ENCODE peak calls at places on chromosomes 4 and X, in seven cellular contexts. G, Z, V, E, X, U and J are unnamed samples.
A peak's percentile ranks its signal among the peaks of the same experiment; 100 is the strongest.

GRCh38 chr4:122855491-122855890 is 28.9 kb downstream of the FGF2 start:
- DNase-seq in X (no peak), E (no peak), U (no peak), G (no peak), Z (peak; percentile 8), V (no peak), J (no peak)

GRCh38 chr4:18342847-18343246 is 321.3 kb upstream of the LCORL start:
- DNase-seq in E (no peak), G (no peak), U (no peak), Z (no peak), X (no peak), V (no peak), J (no peak)

GRCh38 chr4:107069049-107069448 is 32.9 kb upstream of the DKK2 start:
- DNase-seq in G (no peak), E (no peak), V (no peak), U (no peak), Z (no peak), X (no peak), J (no peak)

GRCh38 chrX:134459683-134460004 is 321 bp upstream of the HPRT1 start:
- DNase-seq in V (no peak), U (no peak), G (no peak), E (no peak), Z (no peak), X (peak; percentile 51), J (no peak)

GRCh38 chrX:94492541-94492940 is 818.5 kb downstream of the FAM133A start:
- DNase-seq in Z (no peak), X (no peak), U (no peak), G (no peak), E (no peak), V (no peak), J (no peak)

GRCh38 chr4:145781306-145781705 is 101.4 kb downstream of the C4orf51 start:
- DNase-seq in U (no peak), Z (no peak), X (no peak), G (no peak), V (no peak), E (no peak), J (no peak)

GRCh38 chrX:112874614-112875013 is 34.0 kb upstream of the AMOT start:
- DNase-seq in U (no peak), X (no peak), G (no peak), E (no peak), Z (peak; percentile 48), V (no peak), J (no peak)

GRCh38 chrX:54044877-54045328 is 630 bp upstream of the PHF8 start:
- DNase-seq in E (no peak), X (no peak), Z (no peak), U (no peak), G (no peak), V (no peak), J (no peak)

GRCh38 chr4:141702472-141703182 is 66.2 kb downstream of the IL15 start:
- DNase-seq in V (no peak), Z (no peak), X (no peak), G (no peak), E (no peak), U (no peak), J (no peak)

GRCh38 chr4:15043922-15044321 is 41.6 kb downstream of the CPEB2 start:
- DNase-seq in E (no peak), G (no peak), Z (no peak), U (no peak), X (no peak), V (no peak), J (no peak)
- H3K27ac ChIP-seq in E (no peak overlapping the region), G (no peak overlapping the region), Z (no peak overlapping the region), U (no peak overlapping the region), X (no peak overlapping the region), V (peak overlapping the region; percentile 46), J (no peak overlapping the region)

GRCh38 chr4:38866973-38867477 is 581 bp upstream of the FAM114A1 start:
- DNase-seq in Z (no peak), U (no peak), V (no peak), E (no peak), G (no peak), X (no peak), J (no peak)
- H3K27ac ChIP-seq in Z (no peak overlapping the region), U (peak overlapping the region; percentile 87), V (peak overlapping the region; percentile 88), E (peak overlapping the region; percentile 89), G (peak overlapping the region; percentile 90), X (no peak overlapping the region), J (peak overlapping the region; percentile 72)

GRCh38 chr4:137360701-137361213 is 171.5 kb downstream of the PCDH18 start:
- DNase-seq in V (no peak), U (no peak), X (no peak), E (no peak), G (no peak), Z (no peak), J (no peak)

GRCh38 chr4:137363496-137363895 is 168.8 kb downstream of the PCDH18 start:
- DNase-seq in E (no peak), U (no peak), X (no peak), Z (no peak), G (no peak), V (no peak), J (no peak)

GRCh38 chr4:137367608-137368007 is 164.7 kb downstream of the PCDH18 start:
- DNase-seq in V (no peak), G (no peak), X (no peak), U (no peak), E (no peak), Z (no peak), J (peak; percentile 67)

GRCh38 chr4:137359691-137360315 is 172.5 kb downstream of the PCDH18 start:
- DNase-seq in G (no peak), V (no peak), Z (peak; percentile 65), E (no peak), U (no peak), X (no peak), J (peak; percentile 16)

GRCh38 chr4:137361756-137362470 is 170.4 kb downstream of the PCDH18 start:
- DNase-seq in V (no peak), Z (no peak), U (no peak), E (no peak), G (no peak), X (no peak), J (no peak)
- H3K27ac ChIP-seq in V (no peak overlapping the region), Z (no peak overlapping the region), U (no peak overlapping the region), E (no peak overlapping the region), G (no peak overlapping the region), X (no peak overlapping the region), J (peak overlapping the region; percentile 3)

GRCh38 chr4:105633241-105633640 is 75.2 kb downstream of the INTS12 start:
- DNase-seq in G (no peak), V (no peak), U (no peak), E (no peak), X (no peak), Z (no peak), J (no peak)
- H3K27ac ChIP-seq in G (peak overlapping the region; percentile 14), V (no peak overlapping the region), U (no peak overlapping the region), E (no peak overlapping the region), X (no peak overlapping the region), Z (peak overlapping the region; percentile 87), J (no peak overlapping the region)

GRCh38 chr4:181364504-181364903 is 878.7 kb upstream of the TENM3 start:
- DNase-seq in E (no peak), Z (no peak), U (no peak), V (no peak), X (no peak), G (no peak), J (no peak)
- H3K27ac ChIP-seq in E (no peak overlapping the region), Z (no peak overlapping the region), U (no peak overlapping the region), V (no peak overlapping the region), X (no peak overlapping the region), G (no peak overlapping the region), J (no peak overlapping the region)

DNA sequence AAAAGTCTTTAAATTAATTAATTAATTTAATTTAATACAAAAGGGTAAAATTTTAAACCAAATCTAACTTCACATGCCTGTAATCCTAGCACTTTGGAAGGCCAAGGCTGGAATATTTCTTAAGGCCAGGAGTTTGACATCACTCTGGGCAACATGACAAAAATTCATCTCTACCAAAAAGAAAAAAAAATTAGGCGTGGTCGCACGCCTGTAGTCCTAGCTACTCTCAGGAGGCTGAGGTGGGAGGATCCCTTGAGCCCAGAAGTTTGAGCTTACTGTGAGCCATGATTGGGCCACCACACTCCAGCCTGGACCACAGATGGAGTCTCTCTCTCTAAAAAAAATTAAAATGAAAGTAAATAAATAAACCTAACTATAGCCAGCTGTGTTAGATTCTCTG is 39.2 kb upstream of the ANTXR2 start:
- DNase-seq in V (no peak), E (peak; percentile 44), X (no peak), G (no peak), U (no peak), Z (no peak), J (no peak)
- H3K27ac ChIP-seq in V (no peak overlapping the region), E (no peak overlapping the region), X (no peak overlapping the region), G (no peak overlapping the region), U (no peak overlapping the region), Z (no peak overlapping the region), J (no peak overlapping the region)

DNA sequence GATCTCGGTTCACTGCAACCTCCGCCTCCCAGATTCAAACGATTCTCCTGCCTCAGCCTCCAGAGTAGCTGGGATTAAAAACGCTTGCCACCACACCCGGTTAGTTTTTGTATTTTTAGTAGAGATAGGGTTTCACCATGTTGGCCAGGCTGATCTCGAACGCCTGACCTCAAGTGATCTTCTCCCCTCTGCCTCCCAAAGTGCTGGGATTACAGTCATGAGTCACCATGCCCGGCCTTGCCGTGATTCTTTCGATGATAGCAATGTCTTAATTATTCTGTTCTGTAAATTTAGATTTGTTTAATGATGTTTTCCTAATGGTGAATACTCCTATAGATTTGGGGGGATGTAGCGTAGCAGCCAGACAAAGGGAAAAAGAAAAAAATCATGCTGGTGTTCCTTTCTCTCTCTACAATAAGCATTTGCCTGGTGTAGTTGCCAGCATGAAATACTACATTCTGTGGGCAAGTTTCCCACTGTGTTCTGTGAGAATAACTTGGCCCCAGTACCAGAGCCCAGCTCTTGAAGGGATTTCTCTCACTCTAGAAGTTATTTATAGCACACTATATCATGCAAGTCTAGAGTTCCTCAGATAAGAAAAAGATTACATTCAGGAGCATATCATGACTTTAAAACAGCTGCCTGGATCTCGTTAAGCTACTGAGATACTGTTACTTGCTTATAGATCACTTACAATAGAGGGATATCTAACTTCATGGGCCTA is 15.4 kb downstream of the NIPAL1 start:
- DNase-seq in U (no peak), Z (no peak), E (no peak), X (no peak), V (no peak), G (no peak), J (no peak)
- H3K27ac ChIP-seq in U (no peak overlapping the region), Z (no peak overlapping the region), E (peak overlapping the region; percentile 43), X (no peak overlapping the region), V (no peak overlapping the region), G (no peak overlapping the region), J (no peak overlapping the region)

GRCh38 chrX:130093271-130093670 is 17.0 kb downstream of the ELF4 start:
- DNase-seq in X (no peak), Z (no peak), E (no peak), U (no peak), G (no peak), V (no peak), J (no peak)

GRCh38 chrX:130097507-130098201 is 12.6 kb downstream of the ELF4 start:
- DNase-seq in U (no peak), X (no peak), V (no peak), G (peak; percentile 74), E (no peak), Z (no peak), J (no peak)

GRCh38 chrX:130094712-130095111 is 15.6 kb downstream of the ELF4 start:
- DNase-seq in Z (no peak), X (no peak), E (no peak), U (no peak), V (no peak), G (no peak), J (no peak)

GRCh38 chrX:130098202-130098552 is 12.1 kb downstream of the ELF4 start:
- DNase-seq in Z (no peak), E (no peak), V (no peak), U (no peak), G (no peak), X (no peak), J (no peak)

GRCh38 chrX:130095249-130095648 is 15.0 kb downstream of the ELF4 start:
- DNase-seq in X (no peak), Z (no peak), U (no peak), G (no peak), E (no peak), V (no peak), J (no peak)
- H3K27ac ChIP-seq in X (no peak overlapping the region), Z (no peak overlapping the region), U (no peak overlapping the region), G (no peak overlapping the region), E (no peak overlapping the region), V (no peak overlapping the region), J (no peak overlapping the region)